ENCODE peak calls at places on chromosomes 3 and 15, in six cellular contexts. T is trophoblast cell, G is neuronal stem cell, W is H9, N is IMR-90, Q is H1. C is an unnamed sample.

GRCh38 chr15:44584162-44584749 is 47.3 kb downstream of the EIF3J start:
- DNase-seq in T (peak), G (no peak), W (peak), N (no peak), Q (peak), C (peak)

GRCh38 chr3:120450261-120450913 is 405 bp downstream of the FSTL1 start:
- DNase-seq in T (peak), G (peak), W (no peak), N (no peak), Q (peak), C (peak)

GRCh38 chr3:139793408-139793807 is 115.6 kb upstream of the NMNAT3 start:
- DNase-seq in T (no peak), G (no peak), W (no peak), N (no peak), Q (no peak), C (no peak)

GRCh38 chr15:98708191-98708590 is 59.9 kb downstream of the IGF1R start:
- DNase-seq in T (no peak), G (no peak), W (no peak), N (no peak), Q (no peak), C (no peak)

GRCh38 chr3:170622369-170623159 is 36.7 kb upstream of the SLC7A14 start:
- DNase-seq in T (peak), G (no peak), W (no peak), N (peak), Q (no peak), C (peak)

GRCh38 chr3:182349951-182350350 is 443.4 kb upstream of the ATP11B start:
- DNase-seq in T (no peak), G (no peak), W (no peak), N (no peak), Q (no peak), C (no peak)

GRCh38 chr3:183359036-183359435 is 69.4 kb downstream of the MCF2L2 start:
- DNase-seq in T (no peak), G (no peak), W (no peak), N (no peak), Q (no peak), C (no peak)

GRCh38 chr3:28317438-28318022 is 31.0 kb upstream of the ZCWPW2 start:
- DNase-seq in T (peak), G (peak), W (no peak), N (peak), Q (no peak), C (peak)

GRCh38 chr3:179451335-179452165 is at the start of gene GNB4:
- DNase-seq in T (peak), G (peak), W (peak), N (peak), Q (peak), C (peak)

GRCh38 chr3:65551945-65552344 is 486.8 kb downstream of the MAGI1 start:
- DNase-seq in T (no peak), G (no peak), W (no peak), N (no peak), Q (no peak), C (no peak)

GRCh38 chr3:27138562-27138961 is 230.6 kb downstream of the NEK10 start:
- DNase-seq in T (no peak), G (no peak), W (no peak), N (no peak), Q (no peak), C (no peak)

GRCh38 chr3:164465172-164465571 is 613.1 kb downstream of the SI start:
- DNase-seq in T (no peak), G (no peak), W (no peak), N (peak), Q (no peak), C (peak)

GRCh38 chr15:72118400-72118978 is at the start of gene SENP8:
- DNase-seq in T (peak), G (no peak), W (no peak), N (no peak), Q (no peak), C (no peak)

GRCh38 chr3:157086053-157086761 is 73.7 kb downstream of the CCNL1 start:
- DNase-seq in T (no peak), G (no peak), W (no peak), N (no peak), Q (no peak), C (no peak)
- H3K27ac ChIP-seq in T (no peak), G (no peak), W (no peak), N (no peak), Q (no peak), C (no peak)

GRCh38 chr3:39187372-39188155 is 4.8 kb downstream of the XIRP1 start:
- DNase-seq in T (no peak), G (no peak), W (no peak), N (no peak), Q (no peak), C (no peak)

GRCh38 chr3:39190281-39191025 is 1.9 kb downstream of the XIRP1 start:
- DNase-seq in T (no peak), G (no peak), W (peak), N (no peak), Q (no peak), C (no peak)

GRCh38 chr3:39188271-39189149 is 3.9 kb downstream of the XIRP1 start:
- DNase-seq in T (no peak), G (no peak), W (peak), N (no peak), Q (no peak), C (no peak)

GRCh38 chr3:39189648-39190269 is 2.6 kb downstream of the XIRP1 start:
- DNase-seq in T (peak), G (peak), W (peak), N (peak), Q (peak), C (peak)

DNA sequence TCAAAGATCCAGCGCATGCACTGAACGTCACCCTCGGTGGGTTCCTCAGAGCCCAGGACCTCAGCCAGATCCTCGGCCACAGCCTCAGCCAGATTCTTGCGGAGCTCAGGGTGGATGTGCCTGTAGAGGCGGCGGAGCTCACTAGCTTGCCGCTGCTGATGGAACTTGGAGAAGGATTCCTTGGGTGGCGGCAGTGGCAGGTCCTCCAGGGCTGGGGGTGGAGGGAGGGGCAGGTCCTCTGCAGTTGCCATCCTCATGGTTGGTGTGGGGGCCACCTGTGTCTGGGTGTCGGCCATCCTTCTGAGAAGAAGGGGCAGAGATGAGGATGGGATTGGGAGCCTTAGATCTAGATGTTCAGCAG is 3.3 kb downstream of the XIRP1 start:
- DNase-seq in T (no peak), G (no peak), W (peak), N (no peak), Q (no peak), C (no peak)
- H4K91ac ChIP-seq in T (peak), G (no peak), W (no peak), N (no peak), Q (no peak), C (peak)

GRCh38 chr3:127760361-127760760 is 62.0 kb downstream of the MGLL start:
- DNase-seq in T (no peak), G (no peak), W (no peak), N (no peak), Q (no peak), C (no peak)

GRCh38 chr3:127761101-127761802 is 61.1 kb downstream of the MGLL start:
- DNase-seq in T (no peak), G (no peak), W (no peak), N (no peak), Q (no peak), C (no peak)

GRCh38 chr3:127757979-127758378 is 64.3 kb downstream of the MGLL start:
- DNase-seq in T (no peak), G (no peak), W (no peak), N (no peak), Q (no peak), C (no peak)

GRCh38 chr3:127762077-127762786 is 60.1 kb downstream of the MGLL start:
- DNase-seq in T (no peak), G (no peak), W (no peak), N (no peak), Q (no peak), C (no peak)

DNA sequence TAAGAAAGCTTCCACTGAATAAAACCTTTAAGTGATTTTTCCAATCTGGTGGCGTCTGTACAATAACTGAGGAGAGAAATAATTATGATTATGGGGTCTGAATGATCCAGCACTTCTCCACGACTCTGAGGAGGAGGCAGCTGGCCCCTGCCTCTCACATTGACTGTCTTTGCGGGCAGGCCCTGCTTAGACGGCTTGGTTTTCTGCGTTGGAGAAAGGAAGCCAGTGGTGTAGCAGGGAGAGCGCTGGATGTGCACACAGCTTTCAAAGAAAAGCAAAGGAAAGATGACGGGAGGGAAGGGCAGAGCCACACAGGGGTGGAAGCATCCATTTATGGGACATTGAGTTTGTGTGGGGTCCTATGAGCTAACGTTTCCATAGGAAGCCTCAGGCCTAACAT is 62.5 kb downstream of the MGLL start:
- DNase-seq in T (no peak), G (no peak), W (no peak), N (no peak), Q (no peak), C (no peak)
- H3K27ac ChIP-seq in T (no peak), G (no peak), W (no peak), N (no peak), Q (no peak), C (no peak)

DNA sequence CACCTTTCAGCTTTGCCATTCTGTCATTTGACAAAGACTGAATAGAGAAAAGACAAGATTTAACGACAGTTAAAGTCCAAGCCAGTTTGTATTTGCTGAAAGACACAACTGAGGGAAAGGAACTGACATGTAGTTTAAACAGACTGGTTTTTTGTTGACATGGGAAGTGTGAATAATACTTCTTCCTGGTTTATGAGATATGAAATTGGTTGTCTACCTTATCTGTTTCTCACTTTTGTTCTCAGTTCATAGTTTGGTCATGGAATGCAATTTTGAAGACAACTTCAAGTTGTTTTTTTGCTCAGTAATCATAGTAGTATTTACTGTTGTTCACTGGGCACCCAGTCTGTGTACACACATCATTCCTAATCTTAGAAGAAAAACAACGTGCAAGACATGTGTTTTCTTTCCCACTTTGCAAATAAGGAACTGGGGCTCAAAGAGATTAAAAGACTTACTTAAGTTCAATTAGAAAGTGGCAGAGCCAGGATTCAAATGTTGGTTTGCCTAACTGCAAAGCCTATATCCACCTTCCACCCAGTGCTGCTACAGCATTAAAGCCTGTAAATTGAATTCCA is 103.5 kb downstream of the LPP start:
- DNase-seq in T (no peak), G (no peak), W (no peak), N (no peak), Q (no peak), C (no peak)
- H4K91ac ChIP-seq in T (no peak), G (no peak), W (no peak), N (peak), Q (no peak), C (no peak)

DNA sequence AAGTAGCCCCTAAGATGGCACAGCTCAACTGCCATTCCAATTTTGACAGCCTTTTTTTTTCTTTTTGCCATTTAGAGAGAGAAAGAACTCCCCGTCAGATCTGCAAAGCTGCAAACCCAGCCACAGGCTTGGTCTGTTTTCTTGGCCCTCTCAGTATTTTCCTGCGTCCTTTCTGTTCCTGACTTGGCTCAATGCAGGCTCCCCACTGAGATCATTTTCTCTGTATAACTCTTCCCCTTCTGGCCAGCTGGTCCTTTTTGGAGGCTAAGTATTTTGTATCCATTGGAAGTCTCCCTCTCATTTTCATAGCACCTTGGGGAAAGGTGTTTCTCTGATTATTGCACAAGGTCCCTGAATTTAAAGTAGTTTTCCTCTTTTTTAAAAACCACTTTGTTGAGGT is 386.8 kb downstream of the UNC13C start:
- DNase-seq in T (no peak), G (no peak), W (no peak), N (no peak), Q (no peak), C (no peak)
- H3K27ac ChIP-seq in T (no peak), G (no peak), W (no peak), N (no peak), Q (no peak), C (no peak)

DNA sequence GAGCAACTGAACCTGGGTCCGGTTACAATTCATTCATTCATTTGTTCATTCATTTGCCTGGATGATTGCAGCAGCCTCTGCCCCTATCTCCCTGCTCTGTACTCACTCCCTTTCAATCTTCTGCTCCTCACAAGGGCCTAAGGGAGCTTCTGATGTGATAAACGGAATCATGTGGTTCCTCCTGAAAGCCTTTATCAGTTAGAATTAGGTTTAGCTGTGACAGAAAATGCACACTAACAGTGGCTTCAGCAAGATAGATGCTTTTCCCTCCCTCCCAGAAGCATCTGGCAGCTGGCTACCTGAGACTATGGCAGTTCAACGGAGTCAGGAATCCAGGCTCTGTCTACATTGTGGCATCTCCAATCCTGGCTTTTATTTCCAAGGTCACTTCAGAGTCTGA is 196.0 kb downstream of the ADAMTS9 start:
- DNase-seq in T (no peak), G (no peak), W (no peak), N (no peak), Q (no peak), C (no peak)
- H4K91ac ChIP-seq in T (no peak), G (no peak), W (no peak), N (peak), Q (no peak), C (peak)

GRCh38 chr15:58931985-58932384 is 1.5 kb downstream of the SLTM start:
- DNase-seq in T (peak), G (no peak), W (no peak), N (peak), Q (no peak), C (peak)

GRCh38 chr15:58934114-58934447 is 602 bp upstream of the SLTM start:
- DNase-seq in T (no peak), G (no peak), W (no peak), N (no peak), Q (no peak), C (no peak)

GRCh38 chr15:58932791-58933310 is 628 bp downstream of the SLTM start:
- DNase-seq in T (peak), G (no peak), W (no peak), N (no peak), Q (no peak), C (peak)

GRCh38 chr15:58933311-58934113 is at the start of gene SLTM:
- DNase-seq in T (peak), G (peak), W (peak), N (peak), Q (peak), C (peak)

GRCh38 chr15:58934521-58934920 is 1.0 kb upstream of the SLTM start:
- DNase-seq in T (peak), G (no peak), W (no peak), N (no peak), Q (no peak), C (no peak)
- H3K27ac ChIP-seq in T (peak), G (no peak), W (no peak), N (no peak), Q (no peak), C (peak)

GRCh38 chr3:191275751-191276150 is 53.4 kb upstream of the CCDC50 start:
- DNase-seq in T (no peak), G (no peak), W (no peak), N (no peak), Q (no peak), C (no peak)
- H4K91ac ChIP-seq in T (no peak), G (no peak), W (no peak), N (no peak), Q (no peak), C (no peak)

C was measured in mesenchymal stem cell.